ENCODE peak calls at places on chromosomes 16 and 17, in four cellular contexts. I is K562, D is H1, P is GM12878. A is an unnamed sample.

GRCh38 chr16:57815987-57816745 is 13.9 kb upstream of the KIFC3 start:
- DNase-seq in P (no peak), I (peak), D (no peak), A (peak)

GRCh38 chr17:32546031-32546444 is 59.2 kb downstream of the CDK5R1 start:
- DNase-seq in I (peak), D (peak), P (no peak), A (no peak)

GRCh38 chr16:73280366-73280765 is 232.4 kb upstream of the ZFHX3 start:
- DNase-seq in P (no peak), I (no peak), D (no peak), A (no peak)

GRCh38 chr17:61204456-61204855 is 195.2 kb upstream of the TBX2 start:
- DNase-seq in I (no peak), P (no peak), D (no peak), A (no peak)

GRCh38 chr16:49542391-49542891 is 168.8 kb downstream of the C16orf78 start:
- DNase-seq in P (no peak), I (no peak), D (no peak), A (no peak)

GRCh38 chr16:848510-849253 is 48.1 kb upstream of the GNG13 start:
- DNase-seq in I (no peak), P (no peak), D (no peak), A (no peak)

GRCh38 chr17:52536466-52536865 is 378.0 kb upstream of the CA10 start:
- DNase-seq in D (no peak), I (no peak), P (no peak), A (no peak)

GRCh38 chr17:58671969-58672368 is 19.9 kb downstream of the TEX14 start:
- DNase-seq in P (no peak), I (peak), D (no peak), A (no peak)

GRCh38 chr17:62966426-62967110 is 533 bp downstream of the TANC2 start:
- DNase-seq in D (peak), P (no peak), I (peak), A (peak)

GRCh38 chr17:56440391-56440790 is 153.1 kb upstream of the NOG start:
- DNase-seq in D (no peak), I (no peak), P (no peak), A (peak)

GRCh38 chr16:64900517-64900916 is 221.3 kb downstream of the CDH11 start:
- DNase-seq in P (no peak), D (no peak), I (no peak), A (no peak)

GRCh38 chr16:20415541-20415940 is 6.2 kb downstream of the ACSM5 start:
- DNase-seq in P (no peak), I (no peak), D (no peak), A (no peak)

GRCh38 chr16:19375561-19376158 is 42.0 kb upstream of the TMC5 start:
- DNase-seq in P (peak), I (peak), D (no peak), A (peak)

GRCh38 chr17:67223924-67224323 is 21.1 kb downstream of the HELZ start:
- DNase-seq in I (peak), P (no peak), D (no peak), A (peak)

GRCh38 chr16:55849536-55849935 is 16.6 kb upstream of the CES1 start:
- DNase-seq in I (no peak), P (no peak), D (no peak), A (no peak)

GRCh38 chr17:15463363-15463762 is 4.1 kb downstream of the CDRT4 start:
- DNase-seq in P (no peak), I (no peak), D (no peak), A (peak)

GRCh38 chr17:78329263-78330059 is 30.4 kb downstream of the SOCS3 start:
- DNase-seq in P (no peak), I (no peak), D (no peak), A (peak)

GRCh38 chr16:4474192-4474961 is at the start of gene NMRAL1:
- DNase-seq in P (peak), I (peak), D (peak), A (peak)

GRCh38 chr17:64077409-64077808 is 52.5 kb downstream of the ERN1 start:
- DNase-seq in P (no peak), I (no peak), D (no peak), A (no peak)

GRCh38 chr16:24253192-24253591 is 2.9 kb upstream of the CACNG3 start:
- DNase-seq in P (no peak), D (peak), I (peak), A (peak)

GRCh38 chr16:85461814-85462404 is 151.2 kb upstream of the GSE1 start:
- DNase-seq in P (no peak), D (peak), I (peak), A (no peak)

GRCh38 chr16:64910351-64910750 is 211.5 kb downstream of the CDH11 start:
- DNase-seq in D (no peak), P (no peak), I (no peak), A (no peak)

GRCh38 chr17:16255481-16255901 is 38.5 kb downstream of the PIGL start:
- DNase-seq in P (no peak), D (no peak), I (no peak), A (no peak)

GRCh38 chr16:85010931-85011845 is at the start of gene ZDHHC7:
- DNase-seq in D (peak), P (peak), I (peak), A (peak)

GRCh38 chr17:68451650-68452354 is 5.5 kb downstream of the WIPI1 start:
- DNase-seq in I (no peak), P (no peak), D (no peak), A (no peak)

GRCh38 chr17:2070241-2071023 is 15.5 kb downstream of the HIC1 start:
- DNase-seq in I (no peak), P (peak), D (no peak), A (no peak)

GRCh38 chr17:77208217-77208808 is 67.5 kb downstream of the SEC14L1 start:
- DNase-seq in D (no peak), P (no peak), I (no peak), A (peak)

GRCh38 chr16:88628512-88628974 is 9.8 kb upstream of the IL17C start:
- DNase-seq in D (peak), P (no peak), I (peak), A (no peak)

GRCh38 chr17:72719582-72720493 is 372.6 kb downstream of the SLC39A11 start:
- DNase-seq in D (no peak), I (no peak), P (no peak), A (no peak)

GRCh38 chr17:55513885-55514590 is 2.8 kb upstream of the SMIM36 start:
- DNase-seq in P (peak), I (peak), D (peak), A (peak)

GRCh38 chr16:57814896-57815295 is 12.6 kb upstream of the KIFC3 start:
- DNase-seq in D (no peak), I (no peak), P (no peak), A (no peak)

GRCh38 chr17:76382305-76382802 is 2.1 kb upstream of the SPHK1 start:
- DNase-seq in P (no peak), I (no peak), D (peak), A (no peak)

GRCh38 chr17:47850692-47851573 is at the start of gene SP6:
- DNase-seq in P (no peak), D (peak), I (peak), A (peak)

GRCh38 chr17:15263206-15263579 is 1.9 kb downstream of the PMP22 start:
- DNase-seq in D (no peak), P (no peak), I (no peak), A (peak)

GRCh38 chr17:64036198-64036922 is 15.9 kb upstream of the ICAM2 start:
- DNase-seq in P (no peak), D (peak), I (peak), A (no peak)

GRCh38 chr16:12057276-12057675 is 80.7 kb downstream of the SNX29 start:
- DNase-seq in I (no peak), D (no peak), P (no peak), A (no peak)

GRCh38 chr17:28549274-28550132 is 2.9 kb downstream of the UNC119 start:
- DNase-seq in I (no peak), P (no peak), D (no peak), A (no peak)
- TF ChIP-seq CHD2 in I (no peak), P (no peak), D (no peak), A (no peak)

GRCh38 chr17:50151041-50151936 is 812 bp upstream of the PPP1R9B start:
- DNase-seq in I (peak), P (peak), D (peak), A (peak)

GRCh38 chr17:50153650-50154575 is 3.4 kb upstream of the PPP1R9B start:
- DNase-seq in P (no peak), D (no peak), I (peak), A (no peak)

GRCh38 chr17:50150354-50151040 is at the start of gene PPP1R9B:
- DNase-seq in D (no peak), P (no peak), I (no peak), A (no peak)

GRCh38 chr17:50152736-50153135 is 2.3 kb upstream of the PPP1R9B start:
- DNase-seq in D (no peak), I (no peak), P (no peak), A (no peak)

DNA sequence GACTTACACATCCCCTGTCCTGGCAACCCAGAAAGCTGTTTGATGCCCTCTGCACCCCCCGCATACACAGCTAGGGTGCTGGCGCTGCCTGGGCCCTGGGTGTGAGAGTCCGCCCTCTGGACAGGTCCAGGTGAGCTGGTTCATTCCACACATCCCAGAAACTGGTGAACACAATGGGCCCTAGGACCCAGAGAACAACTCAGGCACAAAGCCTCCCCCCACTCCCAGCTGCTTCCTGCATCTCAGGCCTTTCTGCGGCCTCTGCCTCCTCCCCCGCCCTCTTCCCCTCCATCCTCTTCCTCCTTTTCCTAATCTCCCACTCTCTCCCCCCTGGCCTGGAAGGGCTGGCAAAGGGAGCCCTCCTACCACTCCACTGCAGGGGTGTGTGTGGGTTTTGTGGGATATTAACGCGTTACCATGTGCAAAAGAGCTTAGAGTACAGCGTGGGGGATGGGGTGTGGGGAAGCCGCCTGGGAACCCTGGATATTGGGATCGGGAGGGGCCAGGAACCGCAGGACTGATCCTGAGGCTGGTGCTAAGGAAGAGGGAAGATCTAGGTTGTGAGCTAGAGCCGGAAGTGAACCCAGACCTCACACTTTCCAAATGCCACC is 1.6 kb upstream of the PPP1R9B start:
- DNase-seq in D (peak), I (peak), P (no peak), A (peak)
- TF ChIP-seq POLR2A in D (peak), I (no peak), P (peak), A (peak)

GRCh38 chr16:80573700-80574120 is 32.9 kb downstream of the DYNLRB2 start:
- DNase-seq in I (no peak), D (no peak), P (no peak), A (no peak)

GRCh38 chr16:80570106-80570478 is 29.3 kb downstream of the DYNLRB2 start:
- DNase-seq in P (no peak), I (no peak), D (no peak), A (peak)

GRCh38 chr16:80564394-80564793 is 23.6 kb downstream of the DYNLRB2 start:
- DNase-seq in D (no peak), P (no peak), I (no peak), A (no peak)

GRCh38 chr16:80563807-80564206 is 23.0 kb downstream of the DYNLRB2 start:
- DNase-seq in I (no peak), P (no peak), D (no peak), A (no peak)

DNA sequence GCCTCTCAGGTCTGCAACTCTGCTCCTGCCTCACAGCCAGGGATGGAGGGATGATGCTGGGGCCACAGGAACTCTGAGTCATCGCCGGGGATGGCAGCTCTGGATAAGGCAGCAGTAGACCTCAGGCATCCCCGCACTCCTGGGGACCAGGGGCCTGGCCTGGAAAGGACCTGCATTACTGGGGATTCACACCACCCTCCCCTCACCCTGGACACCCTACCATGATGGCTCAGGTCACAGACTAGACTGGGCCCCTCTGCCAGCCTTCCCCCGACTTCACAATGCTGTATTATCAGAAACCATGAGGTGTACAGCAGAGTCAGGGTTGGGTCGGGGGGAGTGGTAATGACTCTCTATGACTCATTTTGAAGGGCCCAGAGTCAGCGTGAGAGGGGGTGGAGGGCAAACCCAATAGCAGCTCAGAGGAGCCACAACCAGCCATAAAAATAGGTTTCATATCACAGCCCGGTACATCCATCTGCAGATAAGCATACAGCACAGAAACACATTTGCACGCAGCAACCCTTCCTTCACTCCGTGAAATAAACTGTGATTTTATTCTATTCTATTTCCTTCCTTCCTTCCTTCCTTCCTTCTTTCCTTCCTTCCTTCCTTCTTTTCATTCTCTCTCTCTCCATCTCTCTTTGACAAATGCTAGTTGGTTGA is 28.8 kb downstream of the DYNLRB2 start:
- DNase-seq in I (peak), P (no peak), D (no peak), A (peak)
- TF ChIP-seq CHD2 in I (no peak), P (no peak), D (no peak), A (no peak)

DNA sequence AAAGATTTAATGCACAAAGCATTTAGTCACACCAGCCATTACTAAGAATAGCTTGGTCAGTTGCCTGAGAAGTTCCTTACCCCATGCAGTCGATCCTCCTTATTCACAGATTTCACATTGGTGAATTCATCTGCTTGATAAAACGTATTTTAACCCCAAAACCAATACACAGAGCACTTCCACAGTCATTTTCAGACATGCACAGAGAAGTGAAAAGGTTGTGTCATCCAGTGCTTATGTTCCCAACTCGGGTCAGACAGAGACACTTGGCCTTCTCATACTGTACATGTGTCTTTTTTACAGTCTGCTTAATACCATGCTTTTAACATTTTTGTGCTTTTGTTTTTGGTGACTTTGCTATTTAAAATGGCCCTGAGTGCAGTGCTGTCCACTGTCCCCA is 219.7 kb downstream of the SPECC1 start:
- DNase-seq in I (no peak), D (no peak), P (no peak), A (no peak)
- TF ChIP-seq POLR2A in I (no peak), D (no peak), P (no peak), A (no peak)

DNA sequence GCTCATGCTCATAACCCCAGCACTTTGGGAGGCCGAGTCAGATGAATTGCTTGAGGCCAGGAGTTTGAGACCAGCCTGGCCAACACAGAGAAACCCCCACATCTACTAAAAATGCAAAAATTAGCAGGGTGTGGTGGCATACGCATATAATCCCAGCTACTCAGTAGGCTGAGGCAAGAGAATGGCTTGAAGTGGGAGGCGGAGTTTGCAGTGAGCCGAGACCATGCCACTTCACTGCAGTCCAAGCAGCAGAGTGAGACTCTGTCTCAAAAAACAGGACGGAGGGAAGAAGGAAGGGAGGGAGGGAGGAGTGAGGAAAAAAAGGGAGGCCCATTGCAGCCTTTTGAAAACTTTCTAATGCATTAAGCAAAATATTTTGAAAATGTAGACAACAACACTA is 59.6 kb downstream of the TMEM114 start:
- DNase-seq in P (no peak), I (no peak), D (no peak), A (no peak)
- TF ChIP-seq CHD2 in P (no peak), I (no peak), D (no peak), A (no peak)